ENCODE peak calls at places on chromosomes 11 and 22, in six cellular contexts. F is lower leg skin; M is left ventricle myocardium inferior; B is stimulated activated CD8-positive, alpha-beta memory T cell treated with anti-CD3 and anti-CD28 coated beads, Interleukin-4, amount 100 ng/mL, for 24 hours; U is AG08396; C is RPMI7951. R is an unnamed sample.

GRCh38 chr11:76161261-76161961 is 44.9 kb downstream of the WNT11 start:
- DNase-seq in M (peak; percentile 48), B (no peak), F (no peak), C (no peak), U (peak; percentile 63), R (peak; percentile 44)

GRCh38 chr11:103807806-103808205 is 228.6 kb upstream of the DDI1 start:
- DNase-seq in U (no peak), C (no peak), F (no peak), B (no peak), M (no peak), R (no peak)

GRCh38 chr22:43481528-43482309 is 69.9 kb downstream of the MPPED1 start:
- DNase-seq in B (no peak), M (no peak), U (no peak), F (no peak), C (no peak), R (no peak)

GRCh38 chr11:5196067-5196466 is 4.4 kb downstream of the OR51V1 start:
- DNase-seq in U (no peak), C (no peak), F (no peak), M (no peak), B (no peak), R (no peak)

GRCh38 chr11:97290444-97291041 is 900.7 kb downstream of the JRKL start:
- DNase-seq in C (no peak), M (no peak), U (no peak), B (no peak), F (no peak), R (no peak)

GRCh38 chr11:112623057-112623456 is 338.2 kb upstream of the NCAM1 start:
- DNase-seq in M (no peak), F (no peak), C (no peak), B (no peak), U (no peak), R (no peak)

GRCh38 chr11:70799386-70799785 is 401.1 kb downstream of the CTTN start:
- DNase-seq in B (no peak), C (peak; percentile 35), U (peak; percentile 80), M (no peak), F (no peak), R (no peak)

GRCh38 chr11:134854391-134854991 is 442.4 kb upstream of the B3GAT1 start:
- DNase-seq in B (no peak), U (no peak), M (no peak), F (no peak), C (no peak), R (no peak)

GRCh38 chr11:65657426-65657825 is 5.3 kb downstream of the RELA start:
- DNase-seq in C (no peak), F (no peak), B (no peak), U (no peak), M (no peak), R (no peak)

GRCh38 chr11:74278721-74279148 is 32.7 kb downstream of the P4HA3 start:
- DNase-seq in M (peak; percentile 51), B (no peak), C (peak; percentile 85), F (peak; percentile 59), U (peak; percentile 79), R (peak; percentile 78)